ENCODE peak calls at places on chromosomes 11 and 22, in ten cellular contexts. N, H, W, P, S, E, U, C, X and D are unnamed samples.

GRCh38 chr11:63564056-63564784 is 1.0 kb upstream of the PLAAT2 start:
- DNase-seq in N (no peak), H (no peak), W (no peak), P (no peak), S (no peak), E (no peak), U (no peak), C (no peak), X (no peak), D (no peak)

GRCh38 chr22:29106839-29107238 is 34.0 kb downstream of the KREMEN1 start:
- DNase-seq in N (no peak), H (no peak), W (no peak), P (no peak), S (no peak), E (no peak), U (no peak), C (no peak), X (no peak), D (no peak)

GRCh38 chr11:45097721-45098493 is 48.5 kb upstream of the PRDM11 start:
- DNase-seq in N (peak; percentile 81), H (peak; percentile 81), W (peak; percentile 86), P (no peak), S (peak; percentile 96), E (no peak), U (peak; percentile 78), C (peak; percentile 39), X (peak; percentile 23), D (peak; percentile 74)

GRCh38 chr11:70772950-70773349 is 374.6 kb downstream of the CTTN start:
- DNase-seq in N (no peak), H (no peak), W (no peak), P (no peak), S (no peak), E (no peak), U (no peak), C (no peak), X (no peak), D (no peak)

GRCh38 chr11:20782771-20783170 is 113.4 kb downstream of the NELL1 start:
- DNase-seq in N (no peak), H (no peak), W (no peak), P (no peak), S (no peak), E (no peak), U (no peak), C (no peak), X (no peak), D (no peak)

GRCh38 chr22:30104501-30105156 is 24.4 kb downstream of the HORMAD2 start:
- DNase-seq in N (no peak), H (no peak), W (peak; percentile 8), P (no peak), S (no peak), E (no peak), U (no peak), C (peak; percentile 22), X (no peak), D (no peak)

GRCh38 chr22:41862530-41863266 is 29.8 kb downstream of the SREBF2 start:
- DNase-seq in N (no peak), H (no peak), W (no peak), P (no peak), S (peak; percentile 7), E (no peak), U (no peak), C (no peak), X (no peak), D (no peak)

GRCh38 chr11:24391165-24391564 is 105.7 kb upstream of the LUZP2 start:
- DNase-seq in N (no peak), H (no peak), W (peak; percentile 60), P (peak; percentile 37), S (no peak), E (no peak), U (no peak), C (peak; percentile 25), X (peak; percentile 2), D (no peak)

GRCh38 chr22:41512421-41513194 is 31.7 kb downstream of the POLR3H start:
- DNase-seq in N (no peak), H (no peak), W (peak; percentile 75), P (no peak), S (peak; percentile 75), E (peak; percentile 87), U (no peak), C (peak; percentile 82), X (peak; percentile 48), D (no peak)

GRCh38 chr11:121722431-121723256 is 269.9 kb upstream of the SORL1-AS1 start:
- DNase-seq in N (peak; percentile 62), H (peak; percentile 67), W (peak; percentile 100), P (peak; percentile 76), S (peak; percentile 51), E (peak; percentile 79), U (peak; percentile 43), C (peak; percentile 98), X (no peak), D (no peak)

GRCh38 chr22:47287516-47287915 is 525.1 kb downstream of the TBC1D22A start:
- DNase-seq in N (no peak), H (no peak), W (no peak), P (no peak), S (no peak), E (no peak), U (no peak), C (no peak), X (no peak), D (no peak)

GRCh38 chr22:47286590-47286989 is 524.1 kb downstream of the TBC1D22A start:
- DNase-seq in N (no peak), H (no peak), W (no peak), P (no peak), S (no peak), E (no peak), U (no peak), C (no peak), X (no peak), D (no peak)

GRCh38 chr22:47290706-47291430 is 528.4 kb downstream of the TBC1D22A start:
- DNase-seq in N (no peak), H (peak; percentile 35), W (no peak), P (no peak), S (no peak), E (peak; percentile 31), U (peak; percentile 3), C (no peak), X (no peak), D (no peak)

GRCh38 chr22:47289316-47289985 is 527.0 kb downstream of the TBC1D22A start:
- DNase-seq in N (no peak), H (peak; percentile 30), W (no peak), P (no peak), S (no peak), E (peak; percentile 23), U (no peak), C (no peak), X (no peak), D (no peak)

DNA sequence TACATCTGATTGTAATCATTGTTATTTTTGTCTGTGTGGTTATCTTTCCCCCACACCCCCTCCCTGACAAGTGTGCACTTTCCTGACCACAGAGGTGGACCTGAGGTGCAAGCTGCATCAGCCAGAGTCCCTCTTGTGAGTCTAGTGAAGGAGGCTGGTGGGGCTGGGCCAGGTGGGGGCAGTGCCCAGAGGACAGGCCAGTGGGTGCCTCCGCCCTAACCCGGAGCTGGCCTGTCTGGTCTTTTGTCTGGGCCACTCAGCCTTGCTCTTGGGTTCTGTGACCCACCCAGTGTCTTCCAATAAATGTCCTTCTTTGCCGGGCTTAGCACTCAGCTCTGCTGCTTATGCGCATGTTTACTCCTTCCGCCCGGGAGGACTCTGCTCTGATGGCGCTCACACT is 526.2 kb downstream of the TBC1D22A start:
- DNase-seq in N (no peak), H (peak; percentile 30), W (no peak), P (no peak), S (no peak), E (no peak), U (no peak), C (no peak), X (no peak), D (no peak)
- TF ChIP-seq CTCF in N (no peak), H (no peak), W (no peak), P (no peak), S (no peak), E (no peak), U (no peak), C (no peak), X (no peak), D (no peak)

DNA sequence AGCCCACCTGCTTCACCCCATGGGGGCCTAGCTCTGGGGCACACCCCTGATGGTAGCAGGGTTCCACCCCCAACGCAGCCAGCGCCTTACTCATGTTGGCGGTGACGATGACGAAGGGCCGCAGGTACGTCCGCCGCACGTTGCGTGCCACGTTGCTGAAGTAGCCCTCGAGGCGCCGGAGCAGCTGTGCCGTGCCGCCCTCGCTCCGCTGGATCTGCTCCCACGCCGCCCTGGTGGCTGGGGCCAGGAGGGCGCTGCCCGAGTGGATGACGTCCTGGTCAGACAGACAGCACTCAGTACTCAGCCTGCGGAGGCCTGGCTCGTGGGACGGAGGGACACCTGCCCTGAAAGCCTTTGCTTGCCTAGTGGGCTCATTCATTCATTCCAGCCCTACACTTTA is 50.8 kb downstream of the TRMU start:
- DNase-seq in N (no peak), H (no peak), W (no peak), P (no peak), S (no peak), E (no peak), U (no peak), C (no peak), X (no peak), D (no peak)
- TF ChIP-seq CTCF in N (peak; percentile 26), H (no peak), W (no peak), P (peak; percentile 2), S (no peak), E (no peak), U (peak; percentile 31), C (peak; percentile 12), X (no peak), D (no peak)

GRCh38 chr22:19478086-19478392 is 954 bp downstream of the UFD1 start:
- DNase-seq in N (no peak), H (no peak), W (no peak), P (no peak), S (no peak), E (no peak), U (no peak), C (no peak), X (no peak), D (no peak)
- TF ChIP-seq CTCF in N (no peak), H (no peak), W (no peak), P (no peak), S (no peak), E (no peak), U (no peak), C (no peak), X (no peak), D (no peak)

GRCh38 chr22:27632451-27633295 is 168.9 kb downstream of the MN1 start:
- DNase-seq in N (no peak), H (no peak), W (no peak), P (no peak), S (peak; percentile 74), E (no peak), U (no peak), C (no peak), X (no peak), D (no peak)

GRCh38 chr22:27629908-27630733 is 171.4 kb downstream of the MN1 start:
- DNase-seq in N (no peak), H (no peak), W (no peak), P (no peak), S (no peak), E (no peak), U (no peak), C (no peak), X (no peak), D (no peak)

GRCh38 chr22:27628891-27629631 is 172.5 kb downstream of the MN1 start:
- DNase-seq in N (no peak), H (no peak), W (no peak), P (no peak), S (no peak), E (no peak), U (no peak), C (no peak), X (no peak), D (no peak)

GRCh38 chr22:27631641-27632040 is 169.9 kb downstream of the MN1 start:
- DNase-seq in N (no peak), H (no peak), W (no peak), P (no peak), S (no peak), E (no peak), U (no peak), C (no peak), X (no peak), D (no peak)

GRCh38 chr22:27630754-27631153 is 170.8 kb downstream of the MN1 start:
- DNase-seq in N (no peak), H (no peak), W (no peak), P (no peak), S (no peak), E (no peak), U (no peak), C (no peak), X (no peak), D (no peak)
- TF ChIP-seq CTCF in N (no peak), H (no peak), W (no peak), P (no peak), S (no peak), E (no peak), U (no peak), C (no peak), X (no peak), D (no peak)